ENCODE peak calls at places on chromosomes 13 and 19, in eight cellular contexts. M is activated CD4-positive, alpha-beta T cell treated with anti-CD3 and anti-CD28 coated beads, Interleukin-2, amount 50 U/mL, for 48 hours; W is NCI-H2081; H is WTC11; T is GM04504; I is heart left ventricle; U is Daoy; F is M059J. P is an unnamed sample.

GRCh38 chr19:57637379-57637778 is 4.4 kb downstream of the ZNF211 start:
- DNase-seq in U (no peak), I (no peak), H (no peak), M (no peak), T (no peak), W (no peak), F (no peak), P (no peak)

GRCh38 chr19:17706750-17707181 is 12.5 kb upstream of the MAP1S start:
- DNase-seq in W (no peak), M (peak), H (peak), U (peak), I (no peak), T (no peak), F (peak), P (no peak)

GRCh38 chr13:31912641-31913401 is 118.8 kb upstream of the FRY start:
- DNase-seq in U (no peak), F (no peak), I (no peak), M (no peak), T (no peak), H (no peak), W (no peak), P (no peak)

GRCh38 chr13:20160346-20161274 is at the start of gene GJA3:
- DNase-seq in I (peak), M (peak), F (peak), U (peak), W (no peak), T (no peak), H (peak), P (peak)

GRCh38 chr19:19149402-19149801 is 11.1 kb upstream of the TMEM161A start:
- DNase-seq in H (no peak), I (no peak), F (no peak), U (no peak), T (no peak), M (no peak), W (no peak), P (no peak)

GRCh38 chr19:14062558-14062855 is 631 bp upstream of the PALM3 start:
- DNase-seq in M (no peak), T (no peak), F (no peak), W (no peak), I (no peak), U (no peak), H (no peak), P (no peak)

GRCh38 chr13:44523176-44524017 is 52.7 kb downstream of the TSC22D1 start:
- DNase-seq in I (no peak), W (no peak), F (peak), H (no peak), U (peak), M (no peak), T (peak), P (no peak)

GRCh38 chr13:110574161-110574560 is 12.6 kb upstream of the RAB20 start:
- DNase-seq in I (no peak), H (no peak), W (no peak), T (no peak), F (no peak), U (no peak), M (no peak), P (no peak)

GRCh38 chr13:74047925-74048324 is 86.3 kb downstream of the KLF12 start:
- DNase-seq in M (no peak), I (no peak), W (no peak), U (no peak), T (no peak), H (no peak), F (no peak), P (no peak)

GRCh38 chr19:47156861-47157454 is 26.3 kb downstream of the SAE1 start:
- DNase-seq in M (no peak), F (peak), U (no peak), W (no peak), H (no peak), T (no peak), I (no peak), P (no peak)

GRCh38 chr19:13401388-13401787 is 104.9 kb downstream of the CACNA1A start:
- DNase-seq in I (no peak), F (peak), T (no peak), H (no peak), U (peak), W (no peak), M (peak), P (no peak)

GRCh38 chr13:72808917-72809500 is 27.1 kb downstream of the PIBF1 start:
- DNase-seq in I (no peak), M (no peak), T (no peak), W (peak), F (peak), H (no peak), U (no peak), P (no peak)

GRCh38 chr13:103188688-103189326 is 122.6 kb upstream of the SLC10A2 start:
- DNase-seq in I (no peak), U (no peak), W (no peak), T (no peak), M (no peak), F (peak), H (no peak), P (no peak)

GRCh38 chr19:2089727-2090053 is 6.4 kb downstream of the MOB3A start:
- DNase-seq in U (no peak), M (no peak), I (no peak), H (no peak), F (no peak), T (no peak), W (no peak), P (no peak)

GRCh38 chr13:77465595-77466195 is 69.8 kb upstream of the SCEL start:
- DNase-seq in M (no peak), T (no peak), I (no peak), H (no peak), W (no peak), F (no peak), U (no peak), P (no peak)

GRCh38 chr13:41765813-41766212 is 195.1 kb downstream of the VWA8 start:
- DNase-seq in M (no peak), F (no peak), U (no peak), H (no peak), I (no peak), W (no peak), T (no peak), P (no peak)

GRCh38 chr13:25848822-25849740 is 202.7 kb downstream of the SHISA2 start:
- DNase-seq in W (no peak), M (no peak), F (peak), T (no peak), U (no peak), I (no peak), H (no peak), P (no peak)

GRCh38 chr13:78129850-78130249 is 211.2 kb upstream of the EDNRB start:
- DNase-seq in M (no peak), H (no peak), U (no peak), F (no peak), W (no peak), T (no peak), I (no peak), P (no peak)

GRCh38 chr13:28582225-28582891 is 76.6 kb upstream of the POMP start:
- DNase-seq in I (no peak), W (no peak), T (no peak), M (peak), H (no peak), F (no peak), U (peak), P (no peak)

GRCh38 chr13:104460553-104460952 is 1394.3 kb upstream of the SLC10A2 start:
- DNase-seq in T (no peak), U (peak), M (no peak), H (no peak), F (peak), I (no peak), W (no peak), P (no peak)

GRCh38 chr19:38850976-38851621 is 1.3 kb upstream of the HNRNPL start:
- DNase-seq in W (no peak), T (no peak), U (no peak), F (no peak), I (peak), H (peak), M (peak), P (no peak)